ENCODE peak calls at places on chromosomes 3 and 15, in seven cellular contexts. U, H, S, Y, I, F and T are unnamed samples.

GRCh38 chr15:80459380-80459779 is 55.2 kb downstream of the ARNT2 start:
- DNase-seq in S (no peak), H (no peak), I (no peak), F (no peak), Y (no peak), U (no peak), T (no peak)

GRCh38 chr3:169509359-169509758 is 154.2 kb downstream of the MECOM start:
- DNase-seq in H (no peak), I (no peak), Y (no peak), F (no peak), S (no peak), U (no peak), T (no peak)

GRCh38 chr15:78951841-78952238 is 7.0 kb upstream of the CTSH start:
- DNase-seq in H (no peak), U (no peak), Y (no peak), F (no peak), S (no peak), I (no peak), T (peak; percentile 58)

GRCh38 chr15:85003593-85004312 is 22.1 kb downstream of the PDE8A start:
- DNase-seq in U (no peak), Y (no peak), I (no peak), S (no peak), H (no peak), F (no peak), T (no peak)

GRCh38 chr15:24772256-24772655 is 96.7 kb downstream of the NPAP1 start:
- DNase-seq in I (no peak), H (no peak), U (no peak), S (peak; percentile 14), F (no peak), Y (no peak), T (no peak)

GRCh38 chr15:81174759-81175327 is 21.8 kb upstream of the IL16 start:
- DNase-seq in S (peak; percentile 13), Y (no peak), U (no peak), H (no peak), I (no peak), F (no peak), T (no peak)

GRCh38 chr3:8802256-8802655 is 32.8 kb upstream of the OXTR start:
- DNase-seq in Y (no peak), F (no peak), H (no peak), I (no peak), U (no peak), S (no peak), T (no peak)

GRCh38 chr15:100723323-100723801 is 121.0 kb downstream of the ASB7 start:
- DNase-seq in S (no peak), U (peak; percentile 54), I (no peak), H (peak; percentile 30), Y (no peak), F (no peak), T (no peak)

GRCh38 chr3:48609088-48610005 is at the start of gene UQCRC1:
- DNase-seq in Y (peak; percentile 93), H (peak; percentile 90), U (peak; percentile 81), I (peak; percentile 93), S (peak; percentile 96), F (peak; percentile 98), T (peak; percentile 99)

GRCh38 chr3:127456471-127457093 is 134.0 kb downstream of the TPRA1 start:
- DNase-seq in H (peak; percentile 50), F (peak; percentile 74), I (no peak), S (no peak), Y (no peak), U (no peak), T (peak; percentile 35)

GRCh38 chr3:70716832-70717231 is 404.4 kb upstream of the MDFIC2 start:
- DNase-seq in H (no peak), F (no peak), Y (no peak), S (no peak), I (no peak), U (no peak), T (no peak)

GRCh38 chr3:141539441-141540187 is 52.8 kb downstream of the RASA2 start:
- DNase-seq in I (no peak), S (no peak), F (no peak), H (no peak), Y (no peak), U (no peak), T (no peak)

GRCh38 chr3:100103558-100104441 is 10.5 kb downstream of the FILIP1L start:
- DNase-seq in I (no peak), Y (no peak), U (no peak), S (no peak), F (no peak), H (no peak), T (peak; percentile 39)

GRCh38 chr15:101147181-101147580 is 104.7 kb downstream of the CHSY1 start:
- DNase-seq in I (no peak), U (no peak), H (no peak), Y (no peak), F (peak; percentile 43), S (no peak), T (peak; percentile 24)

GRCh38 chr15:67163180-67163579 is 91.3 kb downstream of the AAGAB start:
- DNase-seq in F (no peak), Y (no peak), S (no peak), I (no peak), H (no peak), U (no peak), T (no peak)

GRCh38 chr3:194206375-194206774 is 70.4 kb downstream of the HES1 start:
- DNase-seq in I (peak; percentile 75), H (no peak), F (no peak), S (no peak), Y (no peak), U (no peak), T (peak; percentile 83)

GRCh38 chr3:63351159-63352007 is 73.3 kb downstream of the SYNPR start:
- DNase-seq in S (peak; percentile 67), U (peak; percentile 47), F (no peak), I (no peak), Y (no peak), H (no peak), T (no peak)

GRCh38 chr15:67175643-67176071 is 78.8 kb downstream of the AAGAB start:
- DNase-seq in Y (no peak), I (peak; percentile 60), F (no peak), H (no peak), S (no peak), U (no peak), T (peak; percentile 67)

GRCh38 chr3:122800838-122801237 is 6.0 kb downstream of the SLC49A4 start:
- DNase-seq in H (no peak), U (no peak), S (no peak), F (no peak), I (no peak), Y (no peak), T (no peak)

GRCh38 chr15:63048986-63049665 is 6.6 kb downstream of the TPM1 start:
- DNase-seq in H (no peak), F (peak; percentile 76), I (peak; percentile 43), U (no peak), S (peak; percentile 85), Y (peak; percentile 29), T (peak; percentile 83)

GRCh38 chr3:66140763-66141372 is 79.9 kb upstream of the SLC25A26 start:
- DNase-seq in H (no peak), I (no peak), Y (no peak), U (peak; percentile 15), F (no peak), S (no peak), T (no peak)
- H3K27ac ChIP-seq in H (no peak overlapping the region), I (no peak overlapping the region), Y (no peak overlapping the region), U (no peak overlapping the region), F (no peak overlapping the region), S (no peak overlapping the region), T (no peak overlapping the region)

DNA sequence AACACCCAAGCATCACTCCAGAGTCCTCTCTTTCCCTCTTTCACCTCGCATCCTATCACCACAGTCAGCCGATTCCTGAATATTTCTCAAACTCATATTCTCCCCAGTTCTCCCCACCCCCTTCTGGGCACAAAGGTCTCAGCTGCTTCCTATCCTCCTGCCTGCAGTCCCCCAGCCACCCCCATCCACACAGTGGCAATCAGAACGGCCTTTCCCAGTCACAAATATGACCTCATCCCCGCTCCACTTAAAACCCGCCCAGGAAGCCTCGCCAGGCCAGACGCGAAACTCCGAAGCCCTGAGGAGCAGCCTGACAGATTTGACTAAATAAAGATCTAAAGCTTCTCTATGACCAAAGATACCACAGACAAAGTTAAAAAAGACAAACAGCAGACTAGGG is 49.9 kb upstream of the LINGO1 start:
- DNase-seq in Y (no peak), H (no peak), I (no peak), F (no peak), S (peak; percentile 16), U (no peak), T (no peak)
- H3K27me3 ChIP-seq in Y (no peaks in the 10 kb centered on the region), H (no peaks in the 10 kb centered on the region), I (peaks cover 14% of the 10 kb centered on the region), F (peaks cover 1% of the 10 kb centered on the region), S (peaks cover 5% of the 10 kb centered on the region), U (peaks cover 7% of the 10 kb centered on the region), T (peaks cover 50% of the 10 kb centered on the region)

DNA sequence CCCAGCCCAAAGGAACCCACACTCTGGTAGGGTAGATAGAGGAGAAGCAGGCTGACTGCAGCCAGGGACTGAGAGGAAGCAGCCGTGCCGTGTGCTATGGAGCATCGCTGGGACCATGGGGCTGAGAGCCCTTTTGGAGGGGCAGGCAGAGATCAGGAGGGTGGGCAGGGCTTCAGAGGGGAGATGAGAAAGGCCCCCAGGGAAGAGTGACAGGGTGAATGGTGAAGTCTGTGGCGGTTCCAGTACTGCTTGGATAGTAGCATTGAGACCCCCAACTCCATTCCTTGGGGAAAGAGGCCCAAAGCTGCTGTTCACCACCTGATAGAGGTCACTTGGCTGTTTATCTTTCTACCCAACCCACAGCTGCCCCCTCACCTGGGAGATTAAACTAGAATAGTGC is 80.0 kb upstream of the MRPS22 start:
- DNase-seq in I (no peak), U (no peak), H (no peak), F (no peak), Y (no peak), S (no peak), T (no peak)
- H3K4me3 ChIP-seq in I (no peak overlapping the region), U (no peak overlapping the region), H (no peak overlapping the region), F (no peak overlapping the region), Y (no peak overlapping the region), S (no peak overlapping the region), T (no peak overlapping the region)

GRCh38 chr3:58491506-58492384 is at the start of gene KCTD6:
- DNase-seq in F (peak; percentile 98), H (peak; percentile 91), U (peak; percentile 85), I (peak; percentile 94), Y (peak; percentile 95), S (peak; percentile 97), T (peak; percentile 99)

GRCh38 chr3:58495101-58495500 is 3.2 kb downstream of the KCTD6 start:
- DNase-seq in I (no peak), F (no peak), S (no peak), U (no peak), Y (no peak), H (no peak), T (no peak)

GRCh38 chr3:58494107-58494506 is 2.2 kb downstream of the KCTD6 start:
- DNase-seq in H (no peak), Y (no peak), F (no peak), I (no peak), U (no peak), S (no peak), T (no peak)

GRCh38 chr3:58490860-58491501 is 915 bp upstream of the KCTD6 start:
- DNase-seq in U (no peak), H (no peak), I (peak; percentile 28), Y (no peak), S (no peak), F (peak; percentile 77), T (peak; percentile 81)

DNA sequence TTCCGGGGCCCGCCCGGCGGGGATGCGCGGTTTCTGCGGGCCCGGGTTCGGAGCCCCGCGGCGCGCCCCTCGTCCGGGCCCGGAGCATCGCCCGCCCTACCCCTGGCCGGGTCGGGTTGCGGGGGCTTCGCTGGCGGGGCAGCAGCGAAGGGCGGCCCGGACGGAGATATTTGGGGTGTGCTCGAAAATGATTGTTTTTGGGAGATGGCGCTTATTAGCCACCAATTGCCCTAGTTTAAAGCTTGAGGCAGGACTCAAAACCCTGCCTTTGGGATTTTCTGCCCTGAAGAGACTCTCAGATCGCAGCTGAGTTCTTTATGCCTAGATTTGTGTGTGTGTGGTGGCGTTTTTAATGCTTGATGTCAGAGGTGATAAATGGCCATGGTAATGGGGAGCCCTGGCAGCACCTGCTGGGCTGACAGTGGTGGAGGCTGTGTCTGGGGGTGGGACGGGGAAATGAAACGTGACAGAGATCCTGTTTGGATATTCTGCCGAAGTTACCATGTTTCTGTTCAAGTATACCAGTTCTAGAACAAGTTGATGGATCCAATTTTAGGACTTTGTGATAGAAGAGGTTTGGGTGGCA is 582 bp downstream of the KCTD6 start:
- DNase-seq in U (no peak), H (no peak), I (no peak), S (no peak), Y (no peak), F (no peak), T (no peak)
- H3K27ac ChIP-seq in U (peak overlapping the region; percentile 65), H (peak overlapping the region; percentile 93), I (peak overlapping the region; percentile 79), S (peak overlapping the region; percentile 81), Y (peak overlapping the region; percentile 69), F (peak overlapping the region; percentile 43), T (peak overlapping the region; percentile 64)